ENCODE peak calls at places on chromosome 19, in six cellular contexts. One of them, this sample, is unnamed.
A peak's percentile ranks its signal among the peaks of the same experiment; 100 is the strongest.

GRCh38 chr19:35106291-35106583 is 9.4 kb upstream of the FXYD3 start:
- DNase-seq in IMR-90: no peak
- DNase-seq in neuronal stem cell: no peak
- DNase-seq in PC-3: no peak
- DNase-seq in GM23338: no peak
- DNase-seq in PC-9: no peak
- DNase-seq in this sample: no peak

GRCh38 chr19:54792814-54793213 is 10.6 kb upstream of the KIR2DL4 start:
- DNase-seq in IMR-90: no peak
- DNase-seq in neuronal stem cell: no peak
- DNase-seq in PC-3: no peak
- DNase-seq in GM23338: no peak
- DNase-seq in PC-9: no peak
- DNase-seq in this sample: no peak

GRCh38 chr19:3507371-3508120 is 1.4 kb downstream of the FZR1 start:
- DNase-seq in IMR-90: no peak
- DNase-seq in neuronal stem cell: no peak
- DNase-seq in PC-3: peak; percentile 6
- DNase-seq in GM23338: peak; percentile 73
- DNase-seq in PC-9: no peak
- DNase-seq in this sample: peak; percentile 33

GRCh38 chr19:40774916-40775631 is at the start of gene MIA:
- DNase-seq in IMR-90: no peak
- DNase-seq in neuronal stem cell: no peak
- DNase-seq in PC-3: no peak
- DNase-seq in GM23338: no peak
- DNase-seq in PC-9: no peak
- DNase-seq in this sample: no peak

GRCh38 chr19:6737873-6738725 is 719 bp upstream of the GPR108 start:
- DNase-seq in IMR-90: peak; percentile 80
- DNase-seq in neuronal stem cell: peak; percentile 59
- DNase-seq in PC-3: peak; percentile 100
- DNase-seq in GM23338: peak; percentile 83
- DNase-seq in PC-9: peak; percentile 65
- DNase-seq in this sample: peak; percentile 90

GRCh38 chr19:13132471-13133166 is 14.6 kb downstream of the NACC1 start:
- DNase-seq in IMR-90: peak; percentile 79
- DNase-seq in neuronal stem cell: no peak
- DNase-seq in PC-3: peak; percentile 28
- DNase-seq in GM23338: no peak
- DNase-seq in PC-9: peak; percentile 54
- DNase-seq in this sample: no peak

GRCh38 chr19:29528946-29529645 is 3.3 kb downstream of the VSTM2B start:
- DNase-seq in IMR-90: no peak
- DNase-seq in neuronal stem cell: peak; percentile 26
- DNase-seq in PC-3: no peak
- DNase-seq in GM23338: peak; percentile 49
- DNase-seq in PC-9: no peak
- DNase-seq in this sample: no peak

GRCh38 chr19:55383279-55383788 is 758 bp downstream of the TMEM238 start:
- DNase-seq in IMR-90: no peak
- DNase-seq in neuronal stem cell: no peak
- DNase-seq in PC-3: no peak
- DNase-seq in GM23338: peak; percentile 62
- DNase-seq in PC-9: no peak
- DNase-seq in this sample: peak; percentile 59

GRCh38 chr19:10568444-10568825 is 344 bp downstream of the CDKN2D start:
- DNase-seq in IMR-90: no peak
- DNase-seq in neuronal stem cell: no peak
- DNase-seq in PC-3: peak; percentile 50
- DNase-seq in GM23338: peak; percentile 75
- DNase-seq in PC-9: no peak
- DNase-seq in this sample: no peak

GRCh38 chr19:16263115-16263839 is 61.3 kb upstream of the KLF2 start:
- DNase-seq in IMR-90: no peak
- DNase-seq in neuronal stem cell: no peak
- DNase-seq in PC-3: no peak
- DNase-seq in GM23338: no peak
- DNase-seq in PC-9: no peak
- DNase-seq in this sample: no peak

GRCh38 chr19:48556825-48557224 is 4.9 kb downstream of the SULT2B1 start:
- DNase-seq in IMR-90: no peak
- DNase-seq in neuronal stem cell: no peak
- DNase-seq in PC-3: no peak
- DNase-seq in GM23338: no peak
- DNase-seq in PC-9: no peak
- DNase-seq in this sample: no peak

GRCh38 chr19:38055040-38055439 is 148.0 kb downstream of the SIPA1L3 start:
- DNase-seq in IMR-90: no peak
- DNase-seq in neuronal stem cell: no peak
- DNase-seq in PC-3: no peak
- DNase-seq in GM23338: peak; percentile 53
- DNase-seq in PC-9: no peak
- DNase-seq in this sample: peak; percentile 12

GRCh38 chr19:39824143-39825092 is 9.5 kb downstream of the DYRK1B start:
- DNase-seq in IMR-90: peak; percentile 91
- DNase-seq in neuronal stem cell: peak; percentile 87
- DNase-seq in PC-3: peak; percentile 87
- DNase-seq in GM23338: peak; percentile 99
- DNase-seq in PC-9: peak; percentile 65
- DNase-seq in this sample: peak; percentile 92

GRCh38 chr19:7844405-7844804 is 14.4 kb downstream of the EVI5L start:
- DNase-seq in IMR-90: no peak
- DNase-seq in neuronal stem cell: no peak
- DNase-seq in PC-3: no peak
- DNase-seq in GM23338: no peak
- DNase-seq in PC-9: no peak
- DNase-seq in this sample: no peak

GRCh38 chr19:37537391-37537947 is 30.7 kb downstream of the ZNF793 start:
- DNase-seq in IMR-90: no peak
- DNase-seq in neuronal stem cell: no peak
- DNase-seq in PC-3: no peak
- DNase-seq in GM23338: peak; percentile 21
- DNase-seq in PC-9: no peak
- DNase-seq in this sample: no peak

GRCh38 chr19:28920269-28921066 is 292.5 kb downstream of the UQCRFS1 start:
- DNase-seq in IMR-90: peak; percentile 24
- DNase-seq in neuronal stem cell: peak; percentile 5
- DNase-seq in PC-3: no peak
- DNase-seq in GM23338: peak; percentile 29
- DNase-seq in PC-9: no peak
- DNase-seq in this sample: no peak

GRCh38 chr19:30555075-30555787 is 183.0 kb downstream of the ZNF536 start:
- DNase-seq in IMR-90: no peak
- DNase-seq in neuronal stem cell: no peak
- DNase-seq in PC-3: no peak
- DNase-seq in GM23338: no peak
- DNase-seq in PC-9: no peak
- DNase-seq in this sample: no peak

GRCh38 chr19:53936035-53936434 is 26.7 kb upstream of the CACNG8 start:
- DNase-seq in IMR-90: no peak
- DNase-seq in neuronal stem cell: no peak
- DNase-seq in PC-3: no peak
- DNase-seq in GM23338: no peak
- DNase-seq in PC-9: no peak
- DNase-seq in this sample: no peak

GRCh38 chr19:39196860-39197562 is at the start of gene NCCRP1:
- DNase-seq in IMR-90: no peak
- DNase-seq in neuronal stem cell: peak; percentile 62
- DNase-seq in PC-3: no peak
- DNase-seq in GM23338: peak; percentile 81
- DNase-seq in PC-9: peak; percentile 46
- DNase-seq in this sample: no peak

GRCh38 chr19:58228584-58229254 is at the start of gene ZNF544:
- DNase-seq in IMR-90: peak; percentile 64
- DNase-seq in neuronal stem cell: peak; percentile 50
- DNase-seq in PC-3: peak; percentile 80
- DNase-seq in GM23338: peak; percentile 89
- DNase-seq in PC-9: peak; percentile 71
- DNase-seq in this sample: peak; percentile 73

GRCh38 chr19:6236310-6237291 is 43.2 kb downstream of the MLLT1 start:
- DNase-seq in IMR-90: no peak
- DNase-seq in neuronal stem cell: no peak
- DNase-seq in PC-3: peak; percentile 92
- DNase-seq in GM23338: peak; percentile 34
- DNase-seq in PC-9: peak; percentile 89
- DNase-seq in this sample: no peak

GRCh38 chr19:55640577-55641375 is at the start of gene ZNF580:
- DNase-seq in IMR-90: peak; percentile 78
- DNase-seq in neuronal stem cell: peak; percentile 65
- DNase-seq in PC-3: peak; percentile 80
- DNase-seq in GM23338: peak; percentile 75
- DNase-seq in PC-9: peak; percentile 68
- DNase-seq in this sample: peak; percentile 74

GRCh38 chr19:13014101-13014920 is 19.0 kb downstream of the NFIX start:
- DNase-seq in IMR-90: no peak
- DNase-seq in neuronal stem cell: no peak
- DNase-seq in PC-3: peak; percentile 76
- DNase-seq in GM23338: peak; percentile 70
- DNase-seq in PC-9: no peak
- DNase-seq in this sample: no peak

GRCh38 chr19:36182612-36183454 is 30.6 kb upstream of the COX7A1 start:
- DNase-seq in IMR-90: peak; percentile 77
- DNase-seq in neuronal stem cell: no peak
- DNase-seq in PC-3: peak; percentile 12
- DNase-seq in GM23338: peak; percentile 84
- DNase-seq in PC-9: peak; percentile 29
- DNase-seq in this sample: no peak

GRCh38 chr19:49533551-49534488 is 6.0 kb downstream of the RCN3 start:
- DNase-seq in IMR-90: peak; percentile 28
- DNase-seq in neuronal stem cell: peak; percentile 71
- DNase-seq in PC-3: peak; percentile 68
- DNase-seq in GM23338: peak; percentile 83
- DNase-seq in PC-9: peak; percentile 73
- DNase-seq in this sample: peak; percentile 36

GRCh38 chr19:4684312-4685095 is 14.4 kb upstream of the MYDGF start:
- DNase-seq in IMR-90: no peak
- DNase-seq in neuronal stem cell: no peak
- DNase-seq in PC-3: no peak
- DNase-seq in GM23338: no peak
- DNase-seq in PC-9: no peak
- DNase-seq in this sample: no peak

GRCh38 chr19:3586124-3586626 is 897 bp downstream of the GIPC3 start:
- DNase-seq in IMR-90: no peak
- DNase-seq in neuronal stem cell: no peak
- DNase-seq in PC-3: no peak
- DNase-seq in GM23338: peak; percentile 87
- DNase-seq in PC-9: no peak
- DNase-seq in this sample: peak; percentile 33

GRCh38 chr19:55467236-55468053 is 2.9 kb upstream of the C19orf85 start:
- DNase-seq in IMR-90: peak; percentile 65
- DNase-seq in neuronal stem cell: no peak
- DNase-seq in PC-3: peak; percentile 68
- DNase-seq in GM23338: peak; percentile 80
- DNase-seq in PC-9: peak; percentile 77
- DNase-seq in this sample: peak; percentile 48

GRCh38 chr19:50663280-50663790 is 14.1 kb downstream of the C19orf81 start:
- DNase-seq in IMR-90: no peak
- DNase-seq in neuronal stem cell: no peak
- DNase-seq in PC-3: peak; percentile 54
- DNase-seq in GM23338: no peak
- DNase-seq in PC-9: no peak
- DNase-seq in this sample: no peak

DNA sequence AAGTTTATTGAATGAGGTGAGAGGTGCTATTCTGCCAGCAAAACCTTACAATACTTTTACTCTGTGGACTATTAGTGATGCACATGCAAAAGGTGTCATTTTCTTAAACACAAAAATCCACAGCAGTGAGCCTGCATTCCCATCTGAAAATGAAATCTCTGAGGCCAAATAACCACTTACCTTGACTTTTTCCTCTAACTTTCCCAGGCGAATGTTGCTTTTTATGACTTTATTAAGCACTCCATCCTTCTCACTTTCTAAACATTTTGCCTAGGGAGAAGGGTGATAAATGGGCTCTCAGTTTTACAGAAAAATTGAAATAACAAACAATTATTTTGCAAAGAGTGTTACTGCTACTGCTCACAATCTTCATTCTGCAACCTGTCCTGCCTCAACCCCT is 18.0 kb upstream of the SLC7A9 start:
- DNase-seq in IMR-90: no peak
- DNase-seq in neuronal stem cell: no peak
- DNase-seq in PC-3: no peak
- DNase-seq in GM23338: no peak
- DNase-seq in PC-9: no peak
- DNase-seq in this sample: no peak
- H3K4me1 ChIP-seq in IMR-90: no peaks in the 10 kb centered on the region
- H3K4me1 ChIP-seq in neuronal stem cell: no peaks in the 10 kb centered on the region
- H3K4me1 ChIP-seq in PC-3: no peaks in the 10 kb centered on the region
- H3K4me1 ChIP-seq in GM23338: no peaks in the 10 kb centered on the region
- H3K4me1 ChIP-seq in PC-9: no peaks in the 10 kb centered on the region
- H3K4me1 ChIP-seq in this sample: no peaks in the 10 kb centered on the region

GRCh38 chr19:52007436-52007804 is 591 bp downstream of the ZNF615 start:
- DNase-seq in IMR-90: no peak
- DNase-seq in neuronal stem cell: peak; percentile 26
- DNase-seq in PC-3: no peak
- DNase-seq in GM23338: peak; percentile 68
- DNase-seq in PC-9: peak; percentile 16
- DNase-seq in this sample: no peak
- H2AFZ ChIP-seq in IMR-90: peak overlapping the region; percentile 100
- H2AFZ ChIP-seq in neuronal stem cell: peak overlapping the region; percentile 94
- H2AFZ ChIP-seq in PC-3: peak overlapping the region; percentile 100
- H2AFZ ChIP-seq in GM23338: peak overlapping the region; percentile 95
- H2AFZ ChIP-seq in PC-9: peak overlapping the region; percentile 100
- H2AFZ ChIP-seq in this sample: peak overlapping the region; percentile 93

GRCh38 chr19:52690395-52691214 is 44.2 kb downstream of the ZNF611 start:
- DNase-seq in IMR-90: peak; percentile 93
- DNase-seq in neuronal stem cell: peak; percentile 87
- DNase-seq in PC-3: peak; percentile 97
- DNase-seq in GM23338: peak; percentile 96
- DNase-seq in PC-9: peak; percentile 93
- DNase-seq in this sample: peak; percentile 96

GRCh38 chr19:52689804-52690394 is 44.9 kb downstream of the ZNF611 start:
- DNase-seq in IMR-90: no peak
- DNase-seq in neuronal stem cell: no peak
- DNase-seq in PC-3: no peak
- DNase-seq in GM23338: peak; percentile 50
- DNase-seq in PC-9: peak; percentile 34
- DNase-seq in this sample: peak; percentile 52

GRCh38 chr19:52692431-52693008 is 42.3 kb downstream of the ZNF611 start:
- DNase-seq in IMR-90: no peak
- DNase-seq in neuronal stem cell: no peak
- DNase-seq in PC-3: no peak
- DNase-seq in GM23338: no peak
- DNase-seq in PC-9: no peak
- DNase-seq in this sample: no peak

GRCh38 chr19:52691737-52692136 is 43.1 kb downstream of the ZNF611 start:
- DNase-seq in IMR-90: no peak
- DNase-seq in neuronal stem cell: no peak
- DNase-seq in PC-3: no peak
- DNase-seq in GM23338: no peak
- DNase-seq in PC-9: no peak
- DNase-seq in this sample: no peak

GRCh38 chr19:52691215-52691610 is 43.6 kb downstream of the ZNF611 start:
- DNase-seq in IMR-90: no peak
- DNase-seq in neuronal stem cell: no peak
- DNase-seq in PC-3: no peak
- DNase-seq in GM23338: peak; percentile 22
- DNase-seq in PC-9: no peak
- DNase-seq in this sample: no peak
- H3K4me1 ChIP-seq in IMR-90: peaks cover 7% of the 10 kb centered on the region
- H3K4me1 ChIP-seq in neuronal stem cell: no peaks in the 10 kb centered on the region
- H3K4me1 ChIP-seq in PC-3: peaks cover 26% of the 10 kb centered on the region
- H3K4me1 ChIP-seq in GM23338: peaks cover 11% of the 10 kb centered on the region
- H3K4me1 ChIP-seq in PC-9: peaks cover 26% of the 10 kb centered on the region
- H3K4me1 ChIP-seq in this sample: peaks cover 43% of the 10 kb centered on the region

GRCh38 chr19:17405250-17406038 is at the start of gene BST2:
- DNase-seq in IMR-90: peak; percentile 37
- DNase-seq in neuronal stem cell: no peak
- DNase-seq in PC-3: no peak
- DNase-seq in GM23338: peak; percentile 78
- DNase-seq in PC-9: peak; percentile 25
- DNase-seq in this sample: peak; percentile 80
- H2AFZ ChIP-seq in IMR-90: peak within 1 kb of the TSS; percentile 73
- H2AFZ ChIP-seq in neuronal stem cell: peak within 1 kb of the TSS; percentile 86
- H2AFZ ChIP-seq in PC-3: no peak within 1 kb of the TSS
- H2AFZ ChIP-seq in GM23338: peak within 1 kb of the TSS; percentile 47
- H2AFZ ChIP-seq in PC-9: no peak within 1 kb of the TSS
- H2AFZ ChIP-seq in this sample: peak within 1 kb of the TSS; percentile 84